ENCODE peak calls at places on chromosomes 11 and 22, in four cellular contexts. Z is small intestine, W is progenitor cell of endocrine pancreas, C is T follicular helper cell. A is an unnamed sample.

GRCh38 chr11:111531156-111531555 is 9.4 kb upstream of the LAYN start:
- DNase-seq in Z (no peak), W (no peak), C (no peak), A (no peak)

GRCh38 chr11:65992056-65992455 is 9.9 kb downstream of the EIF1AD start:
- DNase-seq in Z (no peak), W (no peak), C (no peak), A (no peak)

GRCh38 chr11:114440121-114440860 is 1.0 kb downstream of the REXO2 start:
- DNase-seq in Z (no peak), W (no peak), C (no peak), A (no peak)

GRCh38 chr11:69231466-69232018 is 62.4 kb upstream of the MYEOV start:
- DNase-seq in Z (no peak), W (no peak), C (no peak), A (no peak)

GRCh38 chr11:107564877-107565218 is 687 bp downstream of the ALKBH8 start:
- DNase-seq in Z (no peak), W (no peak), C (no peak), A (no peak)

GRCh38 chr22:24153959-24154358 is 27.3 kb upstream of the SUSD2 start:
- DNase-seq in Z (peak), W (no peak), C (no peak), A (no peak)

GRCh38 chr11:81026008-81026407 is 1585.2 kb upstream of the TENM4 start:
- DNase-seq in Z (no peak), W (no peak), C (no peak), A (no peak)

GRCh38 chr11:15229069-15229468 is 114.3 kb downstream of the INSC start:
- DNase-seq in Z (no peak), W (no peak), C (no peak), A (no peak)

GRCh38 chr11:120471131-120471530 is 40.4 kb upstream of the GRIK4 start:
- DNase-seq in Z (no peak), W (no peak), C (no peak), A (no peak)

GRCh38 chr11:78818201-78818600 is 243.5 kb upstream of the NARS2 start:
- DNase-seq in Z (no peak), W (no peak), C (no peak), A (no peak)

GRCh38 chr22:21865041-21865440 is 2.4 kb downstream of the MAPK1 start:
- DNase-seq in Z (peak), W (no peak), C (no peak), A (no peak)

GRCh38 chr11:95977534-95978174 is 53.7 kb upstream of the MTMR2 start:
- DNase-seq in Z (no peak), W (no peak), C (no peak), A (no peak)

GRCh38 chr11:128776434-128777284 is 82.8 kb downstream of the FLI1 start:
- DNase-seq in Z (peak), W (peak), C (peak), A (peak)

GRCh38 chr22:39815882-39816395 is 77.6 kb downstream of the ENTHD1 start:
- DNase-seq in Z (no peak), W (no peak), C (no peak), A (no peak)

GRCh38 chr11:59669611-59670009 is 773 bp upstream of the PATL1 start:
- DNase-seq in Z (peak), W (peak), C (no peak), A (peak)

GRCh38 chr11:58629857-58630256 is 7.4 kb downstream of the CNTF start:
- DNase-seq in Z (peak), W (no peak), C (no peak), A (peak)

GRCh38 chr11:60206616-60207015 is 23.7 kb upstream of the MS4A6A start:
- DNase-seq in Z (no peak), W (no peak), C (no peak), A (no peak)

GRCh38 chr22:32100711-32101110 is 57.6 kb downstream of the SLC5A1 start:
- DNase-seq in Z (no peak), W (no peak), C (no peak), A (no peak)

GRCh38 chr11:27646051-27646818 is 54.0 kb downstream of the BDNF start:
- DNase-seq in Z (no peak), W (no peak), C (no peak), A (no peak)

GRCh38 chr11:9600651-9601040 is 27.2 kb downstream of the WEE1 start:
- DNase-seq in Z (no peak), W (no peak), C (no peak), A (no peak)

GRCh38 chr11:107561688-107562087 is 3.8 kb downstream of the ALKBH8 start:
- DNase-seq in Z (no peak), W (no peak), C (no peak), A (no peak)

GRCh38 chr11:30465192-30465591 is 121.0 kb downstream of the MPPED2 start:
- DNase-seq in Z (no peak), W (no peak), C (no peak), A (no peak)

GRCh38 chr11:110031171-110031570 is 62.0 kb upstream of the ZC3H12C start:
- DNase-seq in Z (no peak), W (no peak), C (no peak), A (no peak)

GRCh38 chr11:8794677-8795103 is 112.1 kb downstream of the RPL27A start:
- DNase-seq in Z (peak), W (peak), C (no peak), A (peak)

GRCh38 chr22:31496735-31497146 is 405 bp downstream of the SFI1 start:
- DNase-seq in Z (no peak), W (peak), C (peak), A (peak)

GRCh38 chr22:20238567-20239062 is 29.5 kb downstream of the RTN4R start:
- DNase-seq in Z (peak), W (peak), C (peak), A (peak)

GRCh38 chr11:2586793-2587131 is 113.0 kb downstream of the KCNQ1OT1 start:
- DNase-seq in Z (no peak), W (peak), C (no peak), A (no peak)

GRCh38 chr11:126416542-126417090 is 61.1 kb downstream of the ST3GAL4 start:
- DNase-seq in Z (peak), W (peak), C (peak), A (no peak)

GRCh38 chr11:89220684-89221339 is 43.1 kb downstream of the TYR start:
- DNase-seq in Z (no peak), W (no peak), C (no peak), A (no peak)

GRCh38 chr11:115548878-115549528 is 44.8 kb upstream of the CADM1 start:
- DNase-seq in Z (peak), W (peak), C (no peak), A (no peak)

GRCh38 chr22:36180038-36180880 is 19.7 kb upstream of the APOL3 start:
- DNase-seq in Z (peak), W (peak), C (peak), A (peak)

GRCh38 chr11:409008-409599 is 5.7 kb downstream of the SIGIRR start:
- DNase-seq in Z (no peak), W (no peak), C (no peak), A (no peak)

GRCh38 chr22:38618682-38619081 is 37.5 kb downstream of the FAM227A start:
- DNase-seq in Z (no peak), W (no peak), C (no peak), A (no peak)